ENCODE peak calls at places on chromosomes 4 and X, in four cellular contexts. B, F, V and S are unnamed samples.
A peak's percentile ranks its signal among the peaks of the same experiment; 100 is the strongest.

GRCh38 chrX:34382416-34382815 is 250.3 kb upstream of the FAM47A start:
- DNase-seq in F (no peak), V (no peak), B (no peak), S (no peak)

GRCh38 chr4:56211202-56211601 is 176.1 kb downstream of the AASDH start:
- DNase-seq in V (no peak), F (no peak), B (no peak), S (no peak)

GRCh38 chrX:72306851-72307645 is 1.3 kb upstream of the CITED1 start:
- DNase-seq in B (no peak), V (peak; percentile 75), F (peak; percentile 46), S (peak; percentile 21)

GRCh38 chr4:110197421-110198398 is 705 bp downstream of the ELOVL6 start:
- DNase-seq in V (peak; percentile 22), F (peak; percentile 25), B (peak; percentile 17), S (peak; percentile 20)

GRCh38 chrX:129695937-129696336 is 41.2 kb upstream of the APLN start:
- DNase-seq in V (no peak), B (no peak), F (no peak), S (no peak)

GRCh38 chrX:136261316-136261715 is 10.1 kb upstream of the MAP7D3 start:
- DNase-seq in F (no peak), B (no peak), V (no peak), S (no peak)

GRCh38 chr4:148226341-148226740 is 215.9 kb downstream of the NR3C2 start:
- DNase-seq in B (no peak), V (no peak), F (no peak), S (no peak)

GRCh38 chr4:169410839-169411770 is 140.3 kb upstream of the SH3RF1 start:
- DNase-seq in V (peak; percentile 1), B (peak; percentile 59), F (no peak), S (no peak)

GRCh38 chrX:20265221-20265725 is 1.4 kb downstream of the RPS6KA3 start:
- DNase-seq in V (peak; percentile 71), F (peak; percentile 42), B (peak; percentile 32), S (peak; percentile 32)

GRCh38 chr4:38310446-38311043 is 350.3 kb downstream of the PTTG2 start:
- DNase-seq in F (no peak), V (no peak), B (peak; percentile 64), S (no peak)

GRCh38 chrX:111244238-111244750 is 26.0 kb downstream of the CAPN6 start:
- DNase-seq in V (peak; percentile 12), F (no peak), B (no peak), S (no peak)

GRCh38 chrX:13087322-13088154 is 43.1 kb upstream of the FAM9C start:
- DNase-seq in F (no peak), B (peak; percentile 69), V (peak; percentile 39), S (no peak)

GRCh38 chr4:88080626-88081025 is 73.2 kb downstream of the PKD2 start:
- DNase-seq in B (no peak), F (no peak), V (no peak), S (no peak)

GRCh38 chr4:61397174-61397573 is 197.0 kb downstream of the ADGRL3 start:
- DNase-seq in V (no peak), F (no peak), B (no peak), S (no peak)

GRCh38 chr4:118102195-118102594 is 67.9 kb downstream of the NDST3 start:
- DNase-seq in F (no peak), V (no peak), B (no peak), S (no peak)

GRCh38 chr4:154854362-154854761 is 73.3 kb downstream of the RBM46 start:
- DNase-seq in F (no peak), V (peak; percentile 20), B (no peak), S (no peak)

GRCh38 chr4:6387946-6388345 is 84.5 kb downstream of the PPP2R2C start:
- DNase-seq in V (no peak), F (no peak), B (no peak), S (no peak)

GRCh38 chr4:164926301-164926700 is 49.3 kb downstream of the APELA start:
- DNase-seq in B (no peak), V (no peak), F (no peak), S (no peak)

GRCh38 chr4:118790544-118790943 is 45.4 kb downstream of the SEC24D start:
- DNase-seq in F (no peak), B (no peak), V (no peak), S (no peak)

GRCh38 chr4:19455196-19455595 is 796.5 kb upstream of the SLIT2 start:
- DNase-seq in B (no peak), V (no peak), F (no peak), S (no peak)

GRCh38 chr4:80268936-80269335 is 2.5 kb downstream of the FGF5 start:
- DNase-seq in F (no peak), B (no peak), V (no peak), S (no peak)

GRCh38 chr4:82833696-82834313 is 35.2 kb upstream of the SCD5 start:
- DNase-seq in F (no peak), V (peak; percentile 33), B (no peak), S (no peak)

GRCh38 chrX:154603438-154604430 is 15.3 kb downstream of the CTAG1B start:
- DNase-seq in V (peak; percentile 48), F (no peak), B (no peak), S (no peak)

GRCh38 chr4:41256131-41256739 is 493 bp upstream of the UCHL1 start:
- DNase-seq in V (peak; percentile 37), B (no peak), F (no peak), S (no peak)
- TF ChIP-seq CTCF in V (no peak), B (no peak), F (no peak), S (no peak)

GRCh38 chrX:47958943-47959342 is 44.8 kb downstream of the ZNF182 start:
- DNase-seq in F (no peak), B (no peak), V (no peak), S (no peak)
- TF ChIP-seq CTCF in F (peak; percentile 17), B (peak; percentile 34), V (no peak), S (no peak)

DNA sequence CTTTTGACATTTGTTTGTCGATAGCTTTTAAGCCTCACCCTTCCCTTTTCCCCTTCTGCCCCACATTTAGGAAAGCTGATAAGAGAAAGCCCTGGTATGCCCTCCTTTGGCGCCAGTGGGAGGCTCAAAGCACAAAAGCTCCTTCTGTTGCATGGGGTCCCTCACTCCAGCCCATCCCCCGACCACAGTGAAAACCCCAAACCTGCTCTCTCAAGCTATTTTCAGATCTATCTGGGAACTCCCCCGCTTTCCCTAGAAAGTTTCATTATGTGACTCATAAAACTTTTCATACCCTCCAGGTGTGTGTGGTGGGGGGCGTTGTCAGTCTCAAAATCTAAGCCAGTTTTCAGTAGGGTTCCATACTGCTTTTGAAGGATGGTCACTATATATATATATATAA is 259.0 kb upstream of the PCDH7 start:
- DNase-seq in V (no peak), B (no peak), F (no peak), S (no peak)
- TF ChIP-seq CTCF in V (no peak), B (no peak), F (no peak), S (no peak)

GRCh38 chr4:10140866-10141759 is 24.5 kb upstream of the WDR1 start:
- DNase-seq in B (no peak), F (no peak), V (no peak), S (no peak)
- TF ChIP-seq CTCF in B (no peak), F (no peak), V (no peak), S (no peak)

GRCh38 chrX:30635630-30636029 is 17.6 kb upstream of the GK start:
- DNase-seq in B (no peak), V (no peak), F (no peak), S (no peak)
- TF ChIP-seq CTCF in B (peak; percentile 19), V (peak; percentile 40), F (peak; percentile 46), S (no peak)

DNA sequence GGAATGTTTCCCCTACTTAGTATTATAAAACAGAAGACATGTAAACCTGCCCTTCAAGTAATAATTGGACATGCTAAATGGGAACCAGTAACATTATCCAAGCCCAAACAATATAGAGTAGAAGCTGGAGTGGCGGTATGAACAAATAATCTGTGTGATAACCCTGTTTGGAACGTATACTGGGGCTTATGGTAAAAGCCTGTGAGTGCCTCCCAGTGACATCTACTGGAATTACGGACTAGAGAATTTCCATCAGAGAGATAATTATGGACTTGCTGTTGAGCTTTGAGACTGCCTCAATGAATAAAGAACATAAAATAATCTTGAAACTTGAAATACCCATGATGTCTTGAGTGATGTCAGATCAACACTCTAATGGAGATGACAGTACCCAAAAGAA is 406.3 kb upstream of the GRIA3 start:
- DNase-seq in V (no peak), F (no peak), B (no peak), S (no peak)
- TF ChIP-seq CTCF in V (no peak), F (no peak), B (no peak), S (no peak)

GRCh38 chrX:8668797-8669196 is 63.1 kb downstream of the ANOS1 start:
- DNase-seq in V (no peak), B (no peak), F (no peak), S (no peak)

GRCh38 chrX:8673211-8673610 is 58.7 kb downstream of the ANOS1 start:
- DNase-seq in V (no peak), F (no peak), B (no peak), S (no peak)

GRCh38 chrX:8672176-8672575 is 59.8 kb downstream of the ANOS1 start:
- DNase-seq in F (no peak), V (no peak), B (no peak), S (no peak)
- TF ChIP-seq CTCF in F (no peak), V (no peak), B (no peak), S (no peak)

GRCh38 chr4:124883642-124884041 is 171.1 kb upstream of the ANKRD50 start:
- DNase-seq in V (no peak), B (no peak), F (no peak), S (no peak)
- TF ChIP-seq CTCF in V (no peak), B (no peak), F (no peak), S (no peak)

GRCh38 chr4:130747842-130748241 is 1651.9 kb downstream of the C4orf33 start:
- DNase-seq in F (no peak), V (peak; percentile 7), B (no peak), S (no peak)
- TF ChIP-seq CTCF in F (no peak), V (peak; percentile 19), B (no peak), S (no peak)

GRCh38 chrX:155857561-155857960 is 23.6 kb upstream of the VAMP7 start:
- DNase-seq in F (no peak), B (no peak), V (peak; percentile 37), S (no peak)
- TF ChIP-seq CTCF in F (peak; percentile 25), B (no peak), V (peak; percentile 37), S (no peak)